ENCODE peak calls at places on chromosomes 7 and 10, in nine cellular contexts. Q is activated CD4-positive, alpha-beta T cell treated with anti-CD3 and anti-CD28 coated beads, Interleukin-2, amount 50 U/mL, for 1 hour; V is activated naive CD8-positive, alpha-beta T cell treated with anti-CD3 and anti-CD28 coated beads, Interleukin-2, amount 50 U/mL, for 24 hours; A is activated T-cell treated with anti-CD3 and anti-CD28 coated beads, Interleukin-2, amount 50 U/mL, for 72 hours; P is GM12891; X is effector memory CD8-positive, alpha-beta T cell; I is HT-29; C is NCI-H1436; Z is activated T-helper 1 cell treated with anti-CD3 and anti-CD28 coated beads, Interleukin-2, amount 50 U/mL, for 16 hours. L is an unnamed sample.
A peak's percentile ranks its signal among the peaks of the same experiment; 100 is the strongest.

GRCh38 chr10:120505866-120506265 is 48.8 kb downstream of the PLPP4 start:
- DNase-seq in A (no peak), I (no peak), C (no peak), Z (no peak), V (no peak), Q (no peak), P (no peak), X (no peak), L (no peak)

GRCh38 chr7:43691611-43692010 is 37.7 kb downstream of the COA1 start:
- DNase-seq in Z (no peak), Q (no peak), V (no peak), P (no peak), C (no peak), X (no peak), I (no peak), A (no peak), L (no peak)

GRCh38 chr10:15821046-15821683 is 39.1 kb downstream of the MINDY3 start:
- DNase-seq in P (no peak), V (no peak), C (no peak), Q (no peak), A (no peak), Z (no peak), I (no peak), X (no peak), L (no peak)

GRCh38 chr10:43197834-43198681 is 59.8 kb downstream of the CSGALNACT2 start:
- DNase-seq in Z (no peak), V (peak; percentile 32), X (no peak), P (peak; percentile 46), I (peak; percentile 55), Q (no peak), C (no peak), A (peak; percentile 46), L (peak; percentile 37)

GRCh38 chr10:32376027-32376426 is 29.1 kb upstream of the EPC1 start:
- DNase-seq in P (no peak), Z (no peak), V (no peak), X (no peak), C (no peak), I (no peak), Q (no peak), A (no peak), L (no peak)

GRCh38 chr7:3063016-3063753 is 19.5 kb upstream of the CARD11 start:
- DNase-seq in P (peak; percentile 46), A (peak; percentile 88), Z (peak; percentile 25), C (no peak), I (no peak), X (peak; percentile 64), V (peak; percentile 79), Q (peak; percentile 63), L (no peak)

GRCh38 chr7:97421307-97421905 is 303.9 kb downstream of the SDHAF3 start:
- DNase-seq in C (no peak), Z (no peak), X (no peak), A (no peak), I (no peak), P (no peak), Q (no peak), V (no peak), L (no peak)

GRCh38 chr7:130897515-130898419 is 163.8 kb upstream of the KLF14 start:
- DNase-seq in Z (no peak), C (no peak), X (no peak), P (no peak), V (no peak), Q (no peak), A (no peak), I (no peak), L (no peak)

GRCh38 chr10:69335063-69335587 is 56.8 kb downstream of the HK1 start:
- DNase-seq in X (no peak), A (peak; percentile 42), Q (no peak), C (no peak), P (no peak), I (peak; percentile 66), V (peak; percentile 41), Z (no peak), L (peak; percentile 49)

GRCh38 chr10:124156524-124157225 is 63.3 kb upstream of the CHST15 start:
- DNase-seq in C (no peak), Z (no peak), A (no peak), Q (no peak), I (no peak), X (no peak), P (no peak), V (no peak), L (no peak)

GRCh38 chr7:151426906-151427704 is 12.8 kb downstream of the CRYGN start:
- DNase-seq in I (no peak), V (no peak), Q (no peak), Z (no peak), P (no peak), X (no peak), C (no peak), A (no peak), L (no peak)

GRCh38 chr10:82882722-82883121 is 1007.7 kb downstream of the NRG3 start:
- DNase-seq in P (no peak), X (no peak), C (no peak), Q (no peak), V (no peak), I (no peak), Z (no peak), A (no peak), L (no peak)

GRCh38 chr10:55750458-55750857 is 610.6 kb downstream of the ZWINT start:
- DNase-seq in P (no peak), Z (no peak), Q (no peak), X (no peak), A (no peak), C (no peak), V (no peak), I (no peak), L (no peak)

GRCh38 chr7:66050990-66051424 is 24.6 kb upstream of the ASL start:
- DNase-seq in Z (no peak), C (no peak), I (peak; percentile 53), P (no peak), V (no peak), A (no peak), Q (no peak), X (no peak), L (no peak)

GRCh38 chr10:89494615-89495014 is 40.8 kb downstream of the SLC16A12 start:
- DNase-seq in I (no peak), Z (no peak), C (no peak), V (no peak), P (no peak), A (no peak), X (no peak), Q (no peak), L (no peak)

GRCh38 chr7:30278386-30278785 is 6.0 kb upstream of the ZNRF2 start:
- DNase-seq in P (no peak), A (no peak), I (no peak), X (no peak), C (no peak), Q (no peak), Z (no peak), V (no peak), L (no peak)

GRCh38 chr7:159107052-159107892 is 37.4 kb downstream of the VIPR2 start:
- DNase-seq in C (no peak), X (no peak), A (no peak), V (no peak), Q (no peak), P (no peak), Z (no peak), I (no peak), L (no peak)